ENCODE peak calls at places on chromosomes 11 and 22, in six cellular contexts. One of them, this sample, is unnamed.

GRCh38 chr11:17286332-17286731 is 9.8 kb downstream of the NUCB2 start:
- DNase-seq in ovary: no peak
- DNase-seq in fibroblast of the aortic adventitia: no peak
- DNase-seq in fibroblast of pulmonary artery: no peak
- DNase-seq in heart right ventricle: no peak
- DNase-seq in adrenal gland: no peak
- DNase-seq in this sample: no peak

GRCh38 chr22:45534339-45535192 is 31.9 kb downstream of the FBLN1 start:
- DNase-seq in ovary: peak; percentile 76
- DNase-seq in fibroblast of the aortic adventitia: peak; percentile 85
- DNase-seq in fibroblast of pulmonary artery: no peak
- DNase-seq in heart right ventricle: no peak
- DNase-seq in adrenal gland: no peak
- DNase-seq in this sample: peak; percentile 74

GRCh38 chr11:27497284-27497866 is 9.2 kb downstream of the LIN7C start:
- DNase-seq in heart right ventricle: no peak
- DNase-seq in adrenal gland: no peak
- DNase-seq in fibroblast of pulmonary artery: peak; percentile 52
- DNase-seq in fibroblast of the aortic adventitia: peak; percentile 44
- DNase-seq in ovary: no peak
- DNase-seq in this sample: peak; percentile 30

GRCh38 chr11:111107501-111107900 is 138.0 kb upstream of the POU2AF2 start:
- DNase-seq in ovary: no peak
- DNase-seq in fibroblast of the aortic adventitia: no peak
- DNase-seq in heart right ventricle: no peak
- DNase-seq in adrenal gland: no peak
- DNase-seq in fibroblast of pulmonary artery: no peak
- DNase-seq in this sample: no peak

GRCh38 chr22:42288791-42289190 is 18.3 kb upstream of the TCF20 start:
- DNase-seq in fibroblast of pulmonary artery: no peak
- DNase-seq in fibroblast of the aortic adventitia: no peak
- DNase-seq in heart right ventricle: no peak
- DNase-seq in adrenal gland: no peak
- DNase-seq in ovary: no peak
- DNase-seq in this sample: no peak

GRCh38 chr22:27650572-27650971 is 151.0 kb downstream of the MN1 start:
- DNase-seq in fibroblast of pulmonary artery: no peak
- DNase-seq in fibroblast of the aortic adventitia: no peak
- DNase-seq in heart right ventricle: no peak
- DNase-seq in adrenal gland: no peak
- DNase-seq in ovary: no peak
- DNase-seq in this sample: no peak

GRCh38 chr11:2533642-2534115 is 88.9 kb downstream of the KCNQ1 start:
- DNase-seq in fibroblast of the aortic adventitia: peak; percentile 89
- DNase-seq in fibroblast of pulmonary artery: peak; percentile 91
- DNase-seq in heart right ventricle: peak; percentile 74
- DNase-seq in ovary: peak; percentile 85
- DNase-seq in adrenal gland: peak; percentile 90
- DNase-seq in this sample: peak; percentile 90

GRCh38 chr11:79466411-79466810 is 25.6 kb upstream of the TENM4 start:
- DNase-seq in heart right ventricle: no peak
- DNase-seq in fibroblast of pulmonary artery: peak; percentile 34
- DNase-seq in fibroblast of the aortic adventitia: peak; percentile 64
- DNase-seq in ovary: no peak
- DNase-seq in adrenal gland: no peak
- DNase-seq in this sample: peak; percentile 58

GRCh38 chr11:2741377-2742131 is 41.8 kb upstream of the KCNQ1OT1 start:
- DNase-seq in heart right ventricle: no peak
- DNase-seq in ovary: peak; percentile 72
- DNase-seq in fibroblast of pulmonary artery: peak; percentile 79
- DNase-seq in fibroblast of the aortic adventitia: peak; percentile 67
- DNase-seq in adrenal gland: peak; percentile 59
- DNase-seq in this sample: peak; percentile 61

GRCh38 chr22:48941903-48942625 is 885.6 kb downstream of the BRD1 start:
- DNase-seq in heart right ventricle: no peak
- DNase-seq in ovary: no peak
- DNase-seq in adrenal gland: no peak
- DNase-seq in fibroblast of pulmonary artery: no peak
- DNase-seq in fibroblast of the aortic adventitia: no peak
- DNase-seq in this sample: no peak

GRCh38 chr11:64500176-64501013 is 90.6 kb upstream of the SLC22A12 start:
- DNase-seq in ovary: no peak
- DNase-seq in fibroblast of the aortic adventitia: no peak
- DNase-seq in fibroblast of pulmonary artery: no peak
- DNase-seq in heart right ventricle: no peak
- DNase-seq in adrenal gland: no peak
- DNase-seq in this sample: no peak

GRCh38 chr22:45997775-45998637 is 21.0 kb upstream of the WNT7B start:
- DNase-seq in ovary: no peak
- DNase-seq in heart right ventricle: no peak
- DNase-seq in fibroblast of the aortic adventitia: no peak
- DNase-seq in adrenal gland: no peak
- DNase-seq in fibroblast of pulmonary artery: no peak
- DNase-seq in this sample: no peak

GRCh38 chr11:132943737-132944556 is 588.4 kb downstream of the OPCML start:
- DNase-seq in fibroblast of the aortic adventitia: no peak
- DNase-seq in fibroblast of pulmonary artery: no peak
- DNase-seq in heart right ventricle: no peak
- DNase-seq in ovary: no peak
- DNase-seq in adrenal gland: no peak
- DNase-seq in this sample: peak; percentile 27

GRCh38 chr22:21909871-21910270 is 42.4 kb upstream of the MAPK1 start:
- DNase-seq in adrenal gland: no peak
- DNase-seq in ovary: no peak
- DNase-seq in heart right ventricle: no peak
- DNase-seq in fibroblast of the aortic adventitia: no peak
- DNase-seq in fibroblast of pulmonary artery: no peak
- DNase-seq in this sample: no peak

GRCh38 chr22:39103431-39103830 is 6.4 kb downstream of the APOBEC3H start:
- DNase-seq in adrenal gland: no peak
- DNase-seq in fibroblast of the aortic adventitia: no peak
- DNase-seq in ovary: no peak
- DNase-seq in fibroblast of pulmonary artery: no peak
- DNase-seq in heart right ventricle: no peak
- DNase-seq in this sample: no peak

GRCh38 chr22:30969532-30970355 is 679 bp downstream of the TUG1 start:
- DNase-seq in fibroblast of pulmonary artery: peak; percentile 54
- DNase-seq in fibroblast of the aortic adventitia: peak; percentile 45
- DNase-seq in adrenal gland: peak; percentile 32
- DNase-seq in ovary: no peak
- DNase-seq in heart right ventricle: no peak
- DNase-seq in this sample: peak; percentile 45

GRCh38 chr11:20457001-20457768 is 69.7 kb downstream of the PRMT3 start:
- DNase-seq in heart right ventricle: no peak
- DNase-seq in adrenal gland: no peak
- DNase-seq in fibroblast of the aortic adventitia: no peak
- DNase-seq in fibroblast of pulmonary artery: no peak
- DNase-seq in ovary: no peak
- DNase-seq in this sample: no peak

GRCh38 chr11:126140932-126141291 is 70.5 kb downstream of the RPUSD4 start:
- DNase-seq in fibroblast of pulmonary artery: peak; percentile 57
- DNase-seq in ovary: peak; percentile 68
- DNase-seq in fibroblast of the aortic adventitia: peak; percentile 82
- DNase-seq in adrenal gland: peak; percentile 46
- DNase-seq in heart right ventricle: peak; percentile 60
- DNase-seq in this sample: peak; percentile 78

GRCh38 chr22:38427940-38428339 is 27.1 kb downstream of the KCNJ4 start:
- DNase-seq in ovary: no peak
- DNase-seq in adrenal gland: no peak
- DNase-seq in fibroblast of the aortic adventitia: no peak
- DNase-seq in heart right ventricle: no peak
- DNase-seq in fibroblast of pulmonary artery: no peak
- DNase-seq in this sample: no peak

GRCh38 chr11:70863988-70864387 is 388.4 kb downstream of the SHANK2 start:
- DNase-seq in heart right ventricle: no peak
- DNase-seq in adrenal gland: no peak
- DNase-seq in fibroblast of the aortic adventitia: no peak
- DNase-seq in ovary: no peak
- DNase-seq in fibroblast of pulmonary artery: no peak
- DNase-seq in this sample: no peak

GRCh38 chr22:50625568-50626313 is 2.2 kb downstream of the ARSA start:
- DNase-seq in adrenal gland: no peak
- DNase-seq in fibroblast of pulmonary artery: no peak
- DNase-seq in ovary: no peak
- DNase-seq in heart right ventricle: peak; percentile 38
- DNase-seq in fibroblast of the aortic adventitia: no peak
- DNase-seq in this sample: no peak
- TF ChIP-seq CTCF in adrenal gland: no peak
- TF ChIP-seq CTCF in fibroblast of pulmonary artery: no peak
- TF ChIP-seq CTCF in ovary: no peak
- TF ChIP-seq CTCF in heart right ventricle: no peak
- TF ChIP-seq CTCF in fibroblast of the aortic adventitia: no peak
- TF ChIP-seq CTCF in this sample: no peak

GRCh38 chr11:45414082-45414481 is 127.9 kb upstream of the SYT13 start:
- DNase-seq in fibroblast of pulmonary artery: no peak
- DNase-seq in fibroblast of the aortic adventitia: no peak
- DNase-seq in heart right ventricle: no peak
- DNase-seq in ovary: no peak
- DNase-seq in adrenal gland: no peak
- DNase-seq in this sample: no peak

GRCh38 chr11:45411221-45411946 is 125.2 kb upstream of the SYT13 start:
- DNase-seq in adrenal gland: no peak
- DNase-seq in fibroblast of the aortic adventitia: peak; percentile 14
- DNase-seq in heart right ventricle: no peak
- DNase-seq in ovary: no peak
- DNase-seq in fibroblast of pulmonary artery: peak; percentile 28
- DNase-seq in this sample: peak; percentile 48

GRCh38 chr11:45412521-45412920 is 126.4 kb upstream of the SYT13 start:
- DNase-seq in fibroblast of pulmonary artery: no peak
- DNase-seq in ovary: no peak
- DNase-seq in adrenal gland: no peak
- DNase-seq in heart right ventricle: no peak
- DNase-seq in fibroblast of the aortic adventitia: no peak
- DNase-seq in this sample: no peak

GRCh38 chr11:45412033-45412432 is 125.9 kb upstream of the SYT13 start:
- DNase-seq in fibroblast of the aortic adventitia: no peak
- DNase-seq in heart right ventricle: no peak
- DNase-seq in fibroblast of pulmonary artery: peak; percentile 13
- DNase-seq in adrenal gland: no peak
- DNase-seq in ovary: no peak
- DNase-seq in this sample: no peak

DNA sequence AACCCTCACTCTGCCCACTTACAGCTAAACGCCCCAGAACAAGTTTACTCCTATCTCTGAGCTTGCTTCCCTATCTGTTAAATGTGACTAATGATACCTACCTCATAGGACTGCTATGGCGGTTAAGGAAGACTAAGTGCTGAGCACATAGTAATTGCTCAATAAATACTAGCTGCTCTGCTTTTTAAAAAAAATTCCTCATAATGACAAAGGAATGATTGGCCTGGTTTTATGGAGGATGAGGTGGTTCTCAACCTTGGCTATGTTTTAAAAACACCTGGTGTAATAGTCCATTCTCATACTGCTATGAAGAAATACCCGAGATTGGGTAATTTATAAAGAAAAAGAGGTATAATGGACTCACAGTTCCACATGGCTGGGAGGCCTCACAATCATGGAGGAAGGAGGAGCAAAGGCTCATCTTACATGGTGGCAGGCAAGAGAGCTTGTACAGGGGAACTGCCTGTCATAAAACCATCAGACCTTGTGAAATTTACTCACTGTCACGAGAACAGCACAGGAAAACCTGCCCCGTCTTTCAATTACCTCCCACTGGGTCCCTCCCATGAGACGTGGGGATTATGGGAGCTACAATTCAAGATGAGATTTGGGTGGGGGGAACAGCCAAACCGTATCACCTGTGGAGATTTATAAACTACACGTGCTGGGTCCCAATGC is 127.2 kb upstream of the SYT13 start:
- DNase-seq in adrenal gland: no peak
- DNase-seq in ovary: no peak
- DNase-seq in fibroblast of pulmonary artery: no peak
- DNase-seq in heart right ventricle: no peak
- DNase-seq in fibroblast of the aortic adventitia: no peak
- DNase-seq in this sample: no peak
- H3K4me3 ChIP-seq in adrenal gland: no peak overlapping the region
- H3K4me3 ChIP-seq in ovary: no peak overlapping the region
- H3K4me3 ChIP-seq in fibroblast of pulmonary artery: no peak overlapping the region
- H3K4me3 ChIP-seq in heart right ventricle: no peak overlapping the region
- H3K4me3 ChIP-seq in fibroblast of the aortic adventitia: no peak overlapping the region
- H3K4me3 ChIP-seq in this sample: no peak overlapping the region

GRCh38 chr11:118996926-118997626 is 862 bp upstream of the CENATAC start:
- DNase-seq in fibroblast of the aortic adventitia: peak; percentile 40
- DNase-seq in heart right ventricle: no peak
- DNase-seq in ovary: no peak
- DNase-seq in adrenal gland: no peak
- DNase-seq in fibroblast of pulmonary artery: peak; percentile 41
- DNase-seq in this sample: peak; percentile 25

GRCh38 chr11:118998388-118998717 is 415 bp downstream of the CENATAC start:
- DNase-seq in heart right ventricle: no peak
- DNase-seq in fibroblast of the aortic adventitia: no peak
- DNase-seq in fibroblast of pulmonary artery: no peak
- DNase-seq in ovary: no peak
- DNase-seq in adrenal gland: no peak
- DNase-seq in this sample: no peak

GRCh38 chr11:118998822-118999221 is 884 bp downstream of the CENATAC start:
- DNase-seq in ovary: peak; percentile 31
- DNase-seq in heart right ventricle: no peak
- DNase-seq in fibroblast of the aortic adventitia: peak; percentile 78
- DNase-seq in adrenal gland: peak; percentile 66
- DNase-seq in fibroblast of pulmonary artery: peak; percentile 70
- DNase-seq in this sample: peak; percentile 63

GRCh38 chr11:119000906-119001305 is 3.0 kb downstream of the CENATAC start:
- DNase-seq in fibroblast of pulmonary artery: no peak
- DNase-seq in heart right ventricle: no peak
- DNase-seq in ovary: no peak
- DNase-seq in adrenal gland: no peak
- DNase-seq in fibroblast of the aortic adventitia: no peak
- DNase-seq in this sample: peak; percentile 35

GRCh38 chr11:118997627-118998387 is at the start of gene CENATAC:
- DNase-seq in fibroblast of pulmonary artery: peak; percentile 85
- DNase-seq in adrenal gland: peak; percentile 94
- DNase-seq in ovary: peak; percentile 94
- DNase-seq in heart right ventricle: peak; percentile 98
- DNase-seq in fibroblast of the aortic adventitia: peak; percentile 82
- DNase-seq in this sample: peak; percentile 81
- TF ChIP-seq CTCF in fibroblast of pulmonary artery: no peak
- TF ChIP-seq CTCF in adrenal gland: no peak
- TF ChIP-seq CTCF in ovary: peak; percentile 21
- TF ChIP-seq CTCF in heart right ventricle: no peak
- TF ChIP-seq CTCF in fibroblast of the aortic adventitia: peak; percentile 11
- TF ChIP-seq CTCF in this sample: no peak

GRCh38 chr11:94307101-94307791 is 2.9 kb downstream of the IZUMO1R start:
- DNase-seq in ovary: no peak
- DNase-seq in adrenal gland: no peak
- DNase-seq in heart right ventricle: no peak
- DNase-seq in fibroblast of pulmonary artery: no peak
- DNase-seq in fibroblast of the aortic adventitia: no peak
- DNase-seq in this sample: no peak

GRCh38 chr11:94305146-94305545 is 766 bp downstream of the IZUMO1R start:
- DNase-seq in fibroblast of the aortic adventitia: peak; percentile 62
- DNase-seq in adrenal gland: no peak
- DNase-seq in ovary: no peak
- DNase-seq in fibroblast of pulmonary artery: peak; percentile 5
- DNase-seq in heart right ventricle: no peak
- DNase-seq in this sample: peak; percentile 8

GRCh38 chr11:94304559-94304958 is at the start of gene IZUMO1R:
- DNase-seq in ovary: no peak
- DNase-seq in fibroblast of pulmonary artery: no peak
- DNase-seq in fibroblast of the aortic adventitia: no peak
- DNase-seq in heart right ventricle: no peak
- DNase-seq in adrenal gland: no peak
- DNase-seq in this sample: no peak

GRCh38 chr11:94303884-94304459 is 408 bp upstream of the IZUMO1R start:
- DNase-seq in heart right ventricle: no peak
- DNase-seq in ovary: no peak
- DNase-seq in adrenal gland: no peak
- DNase-seq in fibroblast of the aortic adventitia: peak; percentile 67
- DNase-seq in fibroblast of pulmonary artery: no peak
- DNase-seq in this sample: no peak

GRCh38 chr11:94302806-94303205 is 1.6 kb upstream of the IZUMO1R start:
- DNase-seq in fibroblast of pulmonary artery: no peak
- DNase-seq in heart right ventricle: no peak
- DNase-seq in ovary: no peak
- DNase-seq in adrenal gland: no peak
- DNase-seq in fibroblast of the aortic adventitia: no peak
- DNase-seq in this sample: no peak
- H3K4me3 ChIP-seq in fibroblast of pulmonary artery: no peak overlapping the region
- H3K4me3 ChIP-seq in heart right ventricle: no peak overlapping the region
- H3K4me3 ChIP-seq in ovary: no peak overlapping the region
- H3K4me3 ChIP-seq in adrenal gland: no peak overlapping the region
- H3K4me3 ChIP-seq in fibroblast of the aortic adventitia: no peak overlapping the region
- H3K4me3 ChIP-seq in this sample: no peak overlapping the region